ENCODE peak calls at places on chromosome 12, in six cellular contexts. P is brain microvascular endothelial cell, N is breast epithelium, Q is ovary, R is AG09309, I is heart right ventricle. C is an unnamed sample.

GRCh38 chr12:109270494-109270893 is 38.6 kb downstream of the FOXN4 start:
- DNase-seq in Q (no peak), N (no peak), R (no peak), P (no peak), I (no peak), C (no peak)

GRCh38 chr12:4273651-4274395 is at the start of gene CCND2:
- DNase-seq in N (peak; percentile 86), P (peak; percentile 51), I (peak; percentile 94), R (no peak), Q (peak; percentile 79), C (peak; percentile 97)

GRCh38 chr12:25829192-25829591 is 129.3 kb upstream of the RASSF8 start:
- DNase-seq in P (peak; percentile 95), Q (no peak), N (no peak), R (peak; percentile 99), I (no peak), C (peak; percentile 99)

GRCh38 chr12:61993734-61994345 is 266.4 kb upstream of the USP15 start:
- DNase-seq in N (no peak), P (peak; percentile 25), Q (no peak), R (no peak), I (no peak), C (peak; percentile 0)

GRCh38 chr12:82740129-82741000 is 53.7 kb downstream of the TMTC2 start:
- DNase-seq in Q (no peak), P (peak; percentile 80), I (no peak), R (peak; percentile 63), N (no peak), C (peak; percentile 72)

GRCh38 chr12:113221997-113222729 is 899 bp downstream of the TPCN1 start:
- DNase-seq in P (no peak), I (no peak), Q (no peak), N (no peak), R (no peak), C (no peak)

GRCh38 chr12:110555509-110556406 is 27.4 kb downstream of the PPTC7 start:
- DNase-seq in P (peak; percentile 53), N (no peak), I (no peak), R (peak; percentile 74), Q (no peak), C (peak; percentile 86)

GRCh38 chr12:83763425-83763824 is 1076.7 kb downstream of the TMTC2 start:
- DNase-seq in P (no peak), Q (no peak), I (no peak), N (no peak), R (no peak), C (no peak)

GRCh38 chr12:46214668-46215429 is 54.0 kb downstream of the SLC38A1 start:
- DNase-seq in I (no peak), R (no peak), Q (no peak), P (no peak), N (no peak), C (no peak)

GRCh38 chr12:23354800-23355199 is 594.7 kb downstream of the SOX5 start:
- DNase-seq in P (no peak), N (no peak), R (no peak), I (no peak), Q (no peak), C (no peak)

GRCh38 chr12:9881988-9882387 is 699 bp downstream of the KLRF2 start:
- DNase-seq in Q (no peak), R (no peak), I (no peak), P (no peak), N (no peak), C (no peak)

GRCh38 chr12:63928305-63928704 is 83.8 kb downstream of the SRGAP1 start:
- DNase-seq in P (no peak), Q (no peak), N (no peak), I (no peak), R (no peak), C (no peak)

GRCh38 chr12:133083345-133083744 is 2.6 kb downstream of the ZNF140 start:
- DNase-seq in P (no peak), R (no peak), N (no peak), Q (no peak), I (no peak), C (no peak)
- H3K4me3 ChIP-seq in P (no peak overlapping the region), R (no peak overlapping the region), N (no peak overlapping the region), Q (no peak overlapping the region), I (no peak overlapping the region), C (no peak overlapping the region)

GRCh38 chr12:51219345-51219744 is 1.5 kb upstream of the POU6F1 start:
- DNase-seq in R (no peak), I (no peak), P (no peak), Q (no peak), N (no peak), C (no peak)
- H3K4me3 ChIP-seq in R (no peak overlapping the region), I (no peak overlapping the region), P (no peak overlapping the region), Q (no peak overlapping the region), N (no peak overlapping the region), C (no peak overlapping the region)

GRCh38 chr12:57079821-57080220 is 1.2 kb upstream of the NEMP1 start:
- DNase-seq in I (no peak), R (no peak), Q (no peak), P (no peak), N (no peak), C (no peak)
- H3K4me3 ChIP-seq in I (no peak overlapping the region), R (no peak overlapping the region), Q (no peak overlapping the region), P (no peak overlapping the region), N (no peak overlapping the region), C (no peak overlapping the region)

GRCh38 chr12:79933043-79933442 is 1.9 kb downstream of the PPP1R12A start:
- DNase-seq in N (no peak), I (no peak), R (no peak), Q (no peak), P (no peak), C (no peak)

GRCh38 chr12:79934309-79935020 is 432 bp downstream of the PPP1R12A start:
- DNase-seq in P (peak; percentile 28), N (peak; percentile 66), Q (peak; percentile 67), I (peak; percentile 58), R (no peak), C (peak; percentile 63)

GRCh38 chr12:79933580-79934264 is 1.2 kb downstream of the PPP1R12A start:
- DNase-seq in P (peak; percentile 10), I (no peak), N (no peak), Q (no peak), R (no peak), C (peak; percentile 4)

GRCh38 chr12:79935021-79935623 is at the start of gene PPP1R12A:
- DNase-seq in P (peak; percentile 98), Q (peak; percentile 97), N (peak; percentile 95), R (peak; percentile 89), I (peak; percentile 98), C (peak; percentile 97)

GRCh38 chr12:79932393-79932792 is 2.5 kb downstream of the PPP1R12A start:
- DNase-seq in Q (no peak), R (no peak), N (no peak), I (no peak), P (no peak), C (no peak)
- H3K4me3 ChIP-seq in Q (peak overlapping the region; percentile 85), R (peak overlapping the region; percentile 98), N (peak overlapping the region; percentile 82), I (peak overlapping the region; percentile 74), P (peak overlapping the region; percentile 93), C (peak overlapping the region; percentile 96)

DNA sequence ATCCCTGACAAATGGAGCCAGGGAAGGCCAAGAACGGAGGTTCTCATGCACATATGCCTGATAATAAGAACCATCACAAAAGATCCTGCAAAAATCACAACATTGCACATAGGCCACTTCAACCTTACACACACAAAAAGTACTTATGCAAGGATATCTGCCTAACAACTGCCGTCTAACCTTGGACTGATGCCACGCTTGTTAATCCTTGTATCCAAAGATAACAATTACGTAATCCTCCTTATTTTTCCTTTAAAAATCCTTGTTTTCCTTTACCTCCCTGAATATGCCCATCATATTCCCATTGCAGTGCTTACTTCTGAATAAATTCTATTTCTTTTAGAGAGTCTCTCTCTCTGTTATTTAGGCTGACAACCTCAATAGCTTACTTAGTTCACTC is 59.5 kb downstream of the TMEM116 start:
- DNase-seq in I (no peak), R (no peak), Q (no peak), P (no peak), N (no peak), C (peak; percentile 58)
- H3K4me3 ChIP-seq in I (no peak overlapping the region), R (no peak overlapping the region), Q (no peak overlapping the region), P (no peak overlapping the region), N (no peak overlapping the region), C (no peak overlapping the region)

C was measured in foreskin fibroblast.